ENCODE peak calls at places on chromosomes 2 and 18, in seven cellular contexts. E is gastrocnemius medialis; F is transverse colon; B is OCI-LY7; O is CD4-positive, alpha-beta memory T cell; A is SJCRH30; U is hepatocyte. T is an unnamed sample. For H3K4me1 and H3K9me3, the result is how much of the 10 kb centered on the place peaks cover.

GRCh38 chr2:239322414-239323086 is 78.3 kb downstream of the HDAC4 start:
- DNase-seq in E (no peak), F (peak), B (no peak), O (no peak), A (no peak), U (no peak), T (no peak)

GRCh38 chr18:76212958-76213357 is 282.1 kb downstream of the ZNF516 start:
- DNase-seq in E (no peak), F (no peak), B (peak), O (no peak), A (no peak), U (no peak), T (no peak)

GRCh38 chr2:3605013-3605961 is 10.4 kb downstream of the COLEC11 start:
- DNase-seq in E (no peak), F (no peak), B (peak), O (no peak), A (peak), U (no peak), T (peak)

GRCh38 chr2:3434005-3434404 is 54.5 kb downstream of the TRAPPC12 start:
- DNase-seq in E (no peak), F (no peak), B (no peak), O (no peak), A (no peak), U (no peak), T (no peak)

GRCh38 chr2:227655454-227655853 is 11.2 kb upstream of the SCYGR5 start:
- DNase-seq in E (peak), F (no peak), B (no peak), O (no peak), A (no peak), U (peak), T (peak)

GRCh38 chr2:230160112-230160660 is 59.6 kb downstream of the SP110 start:
- DNase-seq in E (no peak), F (peak), B (peak), O (peak), A (peak), U (peak), T (peak)

GRCh38 chr2:134173338-134174016 is 80.4 kb upstream of the MGAT5 start:
- DNase-seq in E (peak), F (peak), B (no peak), O (no peak), A (no peak), U (peak), T (no peak)

GRCh38 chr2:85221291-85221690 is 88.1 kb downstream of the TCF7L1 start:
- DNase-seq in E (no peak), F (peak), B (no peak), O (no peak), A (no peak), U (no peak), T (no peak)

GRCh38 chr2:25332571-25332970 is 9.2 kb downstream of the DNMT3A start:
- DNase-seq in E (no peak), F (no peak), B (no peak), O (no peak), A (no peak), U (no peak), T (peak)

GRCh38 chr2:156323754-156324153 is 8.8 kb downstream of the NR4A2 start:
- DNase-seq in E (no peak), F (no peak), B (no peak), O (no peak), A (no peak), U (no peak), T (no peak)

GRCh38 chr2:88626171-88627054 is 851 bp downstream of the EIF2AK3 start:
- DNase-seq in E (peak), F (peak), B (peak), O (peak), A (peak), U (peak), T (no peak)

GRCh38 chr2:30601375-30601774 is 154.3 kb downstream of the LCLAT1 start:
- DNase-seq in E (no peak), F (no peak), B (no peak), O (no peak), A (no peak), U (no peak), T (no peak)

GRCh38 chr2:171208648-171209047 is 48.0 kb upstream of the TLK1 start:
- DNase-seq in E (no peak), F (no peak), B (peak), O (no peak), A (no peak), U (no peak), T (no peak)

GRCh38 chr2:73859721-73860586 is 31.2 kb downstream of the STAMBP start:
- DNase-seq in E (no peak), F (no peak), B (no peak), O (no peak), A (no peak), U (peak), T (no peak)

GRCh38 chr2:25981596-25982272 is 563 bp downstream of the KIF3C start:
- DNase-seq in E (no peak), F (no peak), B (peak), O (no peak), A (peak), U (peak), T (no peak)

GRCh38 chr2:215612770-215613169 is 176.9 kb upstream of the FN1 start:
- DNase-seq in E (no peak), F (no peak), B (no peak), O (no peak), A (no peak), U (no peak), T (no peak)

GRCh38 chr2:69013123-69013836 is at the start of gene ANTXR1:
- DNase-seq in E (peak), F (peak), B (no peak), O (peak), A (peak), U (peak), T (peak)

GRCh38 chr2:143026411-143027054 is 102.7 kb upstream of the ARHGAP15 start:
- DNase-seq in E (peak), F (no peak), B (no peak), O (no peak), A (no peak), U (peak), T (no peak)

GRCh38 chr18:78770149-78771139 is 209.2 kb upstream of the SALL3 start:
- DNase-seq in E (no peak), F (no peak), B (no peak), O (no peak), A (no peak), U (no peak), T (no peak)

GRCh38 chr2:186129767-186130581 is 356.1 kb upstream of the ZC3H15 start:
- DNase-seq in E (no peak), F (no peak), B (no peak), O (no peak), A (peak), U (no peak), T (peak)

DNA sequence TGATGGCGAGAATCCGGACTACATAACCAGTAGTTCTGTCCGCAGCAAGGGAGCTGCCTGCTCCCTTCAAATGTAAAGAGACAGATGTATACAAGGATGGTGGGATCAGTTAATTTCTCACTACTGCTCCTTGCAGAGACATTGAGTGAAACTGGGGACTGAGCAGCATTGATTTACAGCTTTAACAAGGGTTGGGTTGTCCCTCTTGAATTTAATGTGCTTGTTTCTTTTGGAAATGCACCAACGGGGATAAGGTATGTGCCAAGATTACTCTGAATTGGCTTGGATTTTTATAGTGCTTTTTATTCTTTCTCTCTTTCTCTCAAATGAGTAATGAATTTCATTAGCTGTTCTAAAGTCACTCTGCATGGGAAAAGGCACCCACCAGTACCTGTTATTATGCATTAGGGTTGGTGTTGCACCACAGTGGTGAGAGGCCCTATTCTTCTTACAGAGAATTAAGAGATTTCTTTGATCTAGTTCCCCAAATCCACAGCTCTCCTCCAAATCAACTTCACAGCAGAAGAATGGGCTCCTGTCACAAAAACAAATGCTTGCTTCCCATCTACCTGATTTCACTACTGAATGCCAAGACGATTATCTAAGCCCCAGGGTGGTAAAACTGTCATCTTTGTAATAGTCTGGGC is 107.6 kb downstream of the DOCK10 start:
- DNase-seq in E (no peak), F (no peak), B (no peak), O (no peak), A (no peak), U (no peak), T (no peak)
- H3K4me1 ChIP-seq in E (under half), F (under half), B (under half), O (half or more), A (under half), U (under half), T (under half)

DNA sequence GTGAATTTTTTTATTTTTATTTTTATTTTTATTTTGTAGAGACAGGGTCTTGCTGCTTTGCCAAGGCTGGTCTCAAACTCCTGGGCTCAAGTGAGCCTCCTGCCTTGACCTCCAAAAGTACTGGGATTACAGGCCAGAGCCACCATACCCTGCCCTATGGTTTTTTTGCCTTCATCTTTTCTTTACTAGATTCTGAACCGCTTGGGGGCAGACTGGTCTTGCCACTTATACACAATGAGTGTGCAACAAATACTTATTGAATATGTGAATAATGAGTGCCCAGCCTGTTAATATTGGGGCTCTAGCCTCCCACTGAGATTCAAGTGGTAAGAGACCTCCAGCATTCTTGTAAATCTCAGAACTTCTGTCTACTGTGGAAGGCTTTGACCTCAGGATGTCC is 3.9 kb downstream of the NCK2 start:
- DNase-seq in E (no peak), F (no peak), B (no peak), O (no peak), A (no peak), U (no peak), T (no peak)
- H3K27ac ChIP-seq in E (no peak), F (peak), B (no peak), O (peak), A (no peak), U (no peak), T (no peak)

GRCh38 chr2:45014016-45014702 is 4.9 kb upstream of the SIX2 start:
- DNase-seq in E (peak), F (peak), B (no peak), O (no peak), A (peak), U (peak), T (peak)
- H3K9me3 ChIP-seq in E (under half), F (under half), B (under half), O (under half), A (under half), U (under half), T (under half)

GRCh38 chr2:234961784-234962183 is 10.0 kb downstream of the SH3BP4 start:
- DNase-seq in E (no peak), F (no peak), B (no peak), O (no peak), A (no peak), U (no peak), T (no peak)
- H3K4me1 ChIP-seq in E (under half), F (under half), B (under half), O (under half), A (half or more), U (under half), T (half or more)

T was measured in PC-9.